ENCODE peak calls at places on chromosome 3, in seven cellular contexts. M is spleen, G is GM23248, W is fibroblast of lung, Y is tibial nerve, C is lung, U is PC-3. B is an unnamed sample.
A peak's percentile ranks its signal among the peaks of the same experiment; 100 is the strongest.

GRCh38 chr3:108391917-108392585 is 95.7 kb downstream of the HHLA2 start:
- DNase-seq in G (peak; percentile 53), W (peak; percentile 82), U (peak; percentile 84), M (no peak), Y (no peak), C (no peak), B (no peak)

GRCh38 chr3:55819005-55819404 is 331.9 kb upstream of the WNT5A start:
- DNase-seq in U (no peak), G (no peak), C (no peak), M (no peak), W (no peak), Y (no peak), B (no peak)

GRCh38 chr3:187850256-187851010 is 105.2 kb upstream of the BCL6 start:
- DNase-seq in G (no peak), U (no peak), C (peak; percentile 48), W (no peak), M (no peak), Y (peak; percentile 68), B (no peak)

GRCh38 chr3:42166662-42167300 is 75.6 kb downstream of the TRAK1 start:
- DNase-seq in C (no peak), M (no peak), U (no peak), Y (no peak), G (no peak), W (no peak), B (no peak)

GRCh38 chr3:126548556-126549466 is 9.9 kb downstream of the C3orf22 start:
- DNase-seq in M (peak; percentile 68), W (no peak), Y (no peak), G (no peak), U (no peak), C (no peak), B (peak; percentile 50)

GRCh38 chr3:13079051-13079450 is 5.8 kb upstream of the IQSEC1 start:
- DNase-seq in M (no peak), U (no peak), C (no peak), Y (no peak), W (no peak), G (no peak), B (no peak)

GRCh38 chr3:59469948-59470723 is 420.3 kb upstream of the CFAP20DC start:
- DNase-seq in U (peak; percentile 69), Y (no peak), M (no peak), G (peak; percentile 60), C (no peak), W (peak; percentile 82), B (no peak)

GRCh38 chr3:185658504-185658912 is 72.4 kb downstream of the SENP2 start:
- DNase-seq in M (no peak), U (peak; percentile 97), C (peak; percentile 62), W (peak; percentile 99), Y (peak; percentile 86), G (peak; percentile 99), B (peak; percentile 93)

GRCh38 chr3:41955192-41955591 is 6.7 kb downstream of the ULK4 start:
- DNase-seq in G (no peak), Y (no peak), U (no peak), M (no peak), C (no peak), W (no peak), B (no peak)

GRCh38 chr3:158801200-158801599 is 654 bp upstream of the MFSD1 start:
- DNase-seq in Y (no peak), U (no peak), G (peak; percentile 38), C (no peak), M (no peak), W (peak; percentile 47), B (no peak)

GRCh38 chr3:194014756-194015155 is 121.2 kb upstream of the HES1 start:
- DNase-seq in U (no peak), Y (no peak), G (no peak), W (no peak), C (no peak), M (no peak), B (no peak)

GRCh38 chr3:13712682-13713180 is 163.8 kb downstream of the FBLN2 start:
- DNase-seq in Y (no peak), C (peak; percentile 27), W (no peak), M (peak; percentile 24), U (no peak), G (no peak), B (peak; percentile 26)

GRCh38 chr3:189727898-189728297 is 96.7 kb downstream of the TP63 start:
- DNase-seq in U (peak; percentile 18), G (peak; percentile 79), Y (no peak), C (peak; percentile 41), W (peak; percentile 74), M (no peak), B (no peak)

GRCh38 chr3:129603561-129603942 is 2.9 kb downstream of the PLXND1 start:
- DNase-seq in U (no peak), M (no peak), Y (no peak), C (no peak), W (no peak), G (peak; percentile 55), B (no peak)

GRCh38 chr3:17974206-17974841 is 231.9 kb upstream of the TBC1D5 start:
- DNase-seq in Y (no peak), M (no peak), C (no peak), U (peak; percentile 37), G (peak; percentile 12), W (no peak), B (no peak)

GRCh38 chr3:123605789-123606234 is 21.0 kb upstream of the HACD2 start:
- DNase-seq in C (no peak), U (peak; percentile 73), G (peak; percentile 19), M (no peak), W (peak; percentile 47), Y (no peak), B (no peak)

GRCh38 chr3:70988111-70988510 is 595.4 kb downstream of the FOXP1 start:
- DNase-seq in Y (no peak), G (peak; percentile 72), M (no peak), U (no peak), C (no peak), W (no peak), B (no peak)
- H3K36me3 ChIP-seq in Y (no peaks in the 10 kb centered on the region), G (peaks cover 23% of the 10 kb centered on the region), M (peaks cover 57% of the 10 kb centered on the region), U (peaks cover 22% of the 10 kb centered on the region), C (peaks cover 30% of the 10 kb centered on the region), W (peaks cover 3% of the 10 kb centered on the region), B (peaks cover 42% of the 10 kb centered on the region)

GRCh38 chr3:47714606-47715005 is 67.1 kb downstream of the SMARCC1 start:
- DNase-seq in M (no peak), Y (no peak), U (no peak), G (no peak), W (no peak), C (no peak), B (no peak)

GRCh38 chr3:47715928-47716327 is 65.8 kb downstream of the SMARCC1 start:
- DNase-seq in U (peak; percentile 88), C (no peak), Y (no peak), G (peak; percentile 66), M (no peak), W (peak; percentile 49), B (no peak)

GRCh38 chr3:47712398-47712797 is 69.3 kb downstream of the SMARCC1 start:
- DNase-seq in W (no peak), M (no peak), C (no peak), G (no peak), Y (no peak), U (no peak), B (no peak)

GRCh38 chr3:47713655-47714054 is 68.0 kb downstream of the SMARCC1 start:
- DNase-seq in G (no peak), U (no peak), M (no peak), W (peak; percentile 5), C (no peak), Y (no peak), B (no peak)

GRCh38 chr3:47716656-47717055 is 65.0 kb downstream of the SMARCC1 start:
- DNase-seq in M (no peak), U (no peak), G (no peak), Y (no peak), W (no peak), C (no peak), B (no peak)
- H3K36me3 ChIP-seq in M (peaks cover 56% of the 10 kb centered on the region), U (peaks cover 35% of the 10 kb centered on the region), G (peaks cover 32% of the 10 kb centered on the region), Y (no peaks in the 10 kb centered on the region), W (no peaks in the 10 kb centered on the region), C (no peaks in the 10 kb centered on the region), B (peaks cover 26% of the 10 kb centered on the region)

GRCh38 chr3:38131621-38132369 is 5.1 kb downstream of the ACAA1 start:
- DNase-seq in C (no peak), Y (no peak), W (peak; percentile 25), G (peak; percentile 46), U (no peak), M (no peak), B (no peak)

GRCh38 chr3:38130219-38130618 is 6.7 kb downstream of the ACAA1 start:
- DNase-seq in M (no peak), U (no peak), G (no peak), C (no peak), Y (no peak), W (no peak), B (no peak)

GRCh38 chr3:38129058-38129457 is 7.9 kb downstream of the ACAA1 start:
- DNase-seq in W (no peak), C (no peak), U (no peak), Y (no peak), M (no peak), G (no peak), B (no peak)

GRCh38 chr3:38128303-38128655 is 8.6 kb downstream of the ACAA1 start:
- DNase-seq in M (no peak), G (no peak), Y (no peak), C (no peak), W (no peak), U (no peak), B (peak; percentile 34)

DNA sequence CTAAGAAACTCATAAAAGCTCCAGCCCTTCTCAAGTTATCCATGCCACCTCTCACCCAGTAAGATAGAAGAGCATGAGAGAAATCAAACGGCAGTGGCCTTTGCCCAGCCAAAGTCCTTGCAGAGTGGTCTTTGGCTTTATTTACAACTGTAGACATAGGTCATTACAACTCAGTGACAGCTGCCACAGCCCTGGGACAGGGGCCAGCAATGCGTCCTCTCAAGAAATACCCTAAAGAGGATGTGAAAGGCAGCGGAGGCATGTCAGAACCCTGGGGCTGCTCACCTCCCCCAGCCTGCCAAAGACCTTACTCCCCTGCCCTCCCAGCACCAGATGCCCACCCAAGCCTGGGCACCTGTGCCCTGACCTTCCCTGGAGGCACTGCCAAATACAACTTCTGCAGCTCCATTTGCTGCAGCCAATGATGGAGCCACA is 6.3 kb downstream of the ACAA1 start:
- DNase-seq in W (no peak), U (no peak), Y (no peak), M (no peak), C (no peak), G (no peak), B (no peak)
- H3K36me3 ChIP-seq in W (peaks cover 17% of the 10 kb centered on the region), U (peaks cover 72% of the 10 kb centered on the region), Y (no peaks in the 10 kb centered on the region), M (peaks cover 95% of the 10 kb centered on the region), C (peaks cover 10% of the 10 kb centered on the region), G (peaks cover 7% of the 10 kb centered on the region), B (peaks cover 88% of the 10 kb centered on the region)

GRCh38 chr3:57108684-57109083 is 48.2 kb downstream of the SPATA12 start:
- DNase-seq in Y (no peak), C (no peak), U (no peak), G (no peak), W (no peak), M (no peak), B (no peak)

GRCh38 chr3:57110797-57111196 is 50.3 kb downstream of the SPATA12 start:
- DNase-seq in M (no peak), W (peak; percentile 27), G (no peak), C (no peak), U (no peak), Y (no peak), B (no peak)

GRCh38 chr3:57109437-57110199 is 49.2 kb downstream of the SPATA12 start:
- DNase-seq in C (no peak), W (no peak), M (no peak), Y (no peak), U (no peak), G (no peak), B (no peak)

GRCh38 chr3:57110214-57110613 is 49.8 kb downstream of the SPATA12 start:
- DNase-seq in W (no peak), G (no peak), U (no peak), Y (no peak), C (no peak), M (no peak), B (no peak)

GRCh38 chr3:57105585-57105984 is 45.1 kb downstream of the SPATA12 start:
- DNase-seq in U (no peak), W (no peak), C (no peak), Y (no peak), G (no peak), M (no peak), B (no peak)
- H3K36me3 ChIP-seq in U (no peaks in the 10 kb centered on the region), W (no peaks in the 10 kb centered on the region), C (no peaks in the 10 kb centered on the region), Y (no peaks in the 10 kb centered on the region), G (no peaks in the 10 kb centered on the region), M (no peaks in the 10 kb centered on the region), B (no peaks in the 10 kb centered on the region)